ENCODE peak calls at places on chromosomes 3 and 15, in six cellular contexts. M is right lobe of liver, C is tibial artery, F is fibroblast of lung, E is stomach, T is transverse colon. V is an unnamed sample.

GRCh38 chr3:188578579-188579363 is 424.8 kb downstream of the LPP start:
- DNase-seq in F (peak; percentile 96), M (no peak), E (no peak), T (peak; percentile 25), C (peak; percentile 94), V (no peak)

GRCh38 chr3:65636326-65636725 is 402.4 kb downstream of the MAGI1 start:
- DNase-seq in T (no peak), E (no peak), C (no peak), M (no peak), F (no peak), V (no peak)

GRCh38 chr15:44712108-44713005 is 1.0 kb downstream of the B2M start:
- DNase-seq in M (peak; percentile 80), F (peak; percentile 79), T (peak; percentile 80), E (peak; percentile 74), C (peak; percentile 77), V (peak; percentile 84)

GRCh38 chr3:72892870-72893269 is 5.0 kb downstream of the GXYLT2 start:
- DNase-seq in E (no peak), M (no peak), T (no peak), C (no peak), F (no peak), V (no peak)

GRCh38 chr3:129019266-129019665 is 18.2 kb downstream of the EFCC1 start:
- DNase-seq in E (no peak), F (no peak), T (no peak), M (no peak), C (no peak), V (no peak)

GRCh38 chr3:126155280-126155640 is 25.1 kb downstream of the ALDH1L1 start:
- DNase-seq in M (no peak), F (no peak), T (no peak), E (no peak), C (no peak), V (peak; percentile 48)

GRCh38 chr3:149368850-149369497 is 8.5 kb downstream of the TM4SF1 start:
- DNase-seq in C (no peak), M (no peak), F (no peak), T (no peak), E (no peak), V (no peak)

GRCh38 chr15:100385300-100385699 is 43.5 kb upstream of the ADAMTS17 start:
- DNase-seq in M (no peak), C (no peak), F (no peak), E (no peak), T (no peak), V (no peak)

GRCh38 chr3:8254489-8254888 is 247.1 kb upstream of the LMCD1 start:
- DNase-seq in T (no peak), E (no peak), F (no peak), C (no peak), M (no peak), V (no peak)

GRCh38 chr3:121796970-121797369 is 37.9 kb downstream of the IQCB1 start:
- DNase-seq in C (no peak), T (no peak), F (no peak), M (no peak), E (no peak), V (no peak)

DNA sequence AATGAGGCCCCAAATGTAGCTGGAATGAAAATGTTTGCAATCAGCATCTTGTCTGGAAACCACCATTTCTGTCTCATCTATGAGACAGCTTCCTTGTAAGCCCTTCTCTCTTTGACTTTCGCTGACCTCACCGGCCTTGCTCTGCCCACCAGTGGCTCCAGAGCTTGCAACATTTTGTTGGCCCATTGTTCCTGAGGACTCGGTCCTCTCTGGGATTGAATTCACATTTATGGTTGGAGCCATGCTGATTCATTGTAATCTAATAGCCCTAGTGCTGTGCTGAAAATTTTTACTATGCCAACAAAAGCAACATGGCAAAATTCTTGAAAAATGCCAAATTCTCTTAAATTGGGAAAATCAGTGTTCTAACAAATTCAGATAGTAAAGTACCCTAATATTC is 37.2 kb downstream of the ABHD5 start:
- DNase-seq in M (no peak), T (no peak), F (peak; percentile 60), C (no peak), E (no peak), V (no peak)
- H3K27ac ChIP-seq in M (no peak overlapping the region), T (no peak overlapping the region), F (no peak overlapping the region), C (no peak overlapping the region), E (no peak overlapping the region), V (no peak overlapping the region)

GRCh38 chr3:61855211-61855610 is 293.8 kb downstream of the PTPRG start:
- DNase-seq in M (no peak), T (no peak), F (peak; percentile 42), C (no peak), E (no peak), V (no peak)

GRCh38 chr3:61853912-61854311 is 292.5 kb downstream of the PTPRG start:
- DNase-seq in T (no peak), M (no peak), E (no peak), C (no peak), F (no peak), V (no peak)

GRCh38 chr3:61861410-61861809 is 300.0 kb downstream of the PTPRG start:
- DNase-seq in T (no peak), E (no peak), C (no peak), F (no peak), M (no peak), V (no peak)

GRCh38 chr3:61857297-61857696 is 295.9 kb downstream of the PTPRG start:
- DNase-seq in T (no peak), F (no peak), M (no peak), E (no peak), C (no peak), V (no peak)

DNA sequence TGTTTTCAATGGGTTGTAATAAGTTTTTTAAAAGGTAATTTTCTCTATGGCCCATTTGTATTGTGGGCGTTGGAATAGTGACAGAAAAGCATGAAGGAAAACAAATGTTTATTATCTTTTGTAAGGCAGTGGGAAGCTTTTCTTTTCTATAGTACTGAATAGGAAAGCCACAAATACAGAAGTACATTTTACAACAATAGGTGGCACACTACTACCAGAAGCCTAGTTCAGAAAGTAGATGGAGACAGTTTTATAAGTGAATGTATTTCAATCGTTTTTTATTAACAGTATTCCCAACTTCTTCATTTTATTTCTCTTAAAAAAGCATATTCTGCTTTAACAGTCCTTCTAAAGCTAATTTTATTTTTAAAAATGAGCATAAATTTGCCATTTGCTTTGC is 296.7 kb downstream of the PTPRG start:
- DNase-seq in F (peak; percentile 42), M (no peak), T (no peak), E (no peak), C (no peak), V (no peak)
- TF ChIP-seq CTCF in F (no peak), M (peak; percentile 47), T (peak; percentile 32), E (no peak), C (peak; percentile 40), V (peak; percentile 34)

GRCh38 chr3:10996345-10997050 is 4.0 kb downstream of the SLC6A1 start:
- DNase-seq in T (no peak), M (no peak), C (no peak), E (no peak), F (no peak), V (no peak)
- H3K27me3 ChIP-seq in T (peaks cover 75% of the 10 kb centered on the region), M (no peaks in the 10 kb centered on the region), C (peaks cover 75% of the 10 kb centered on the region), E (peaks cover 99% of the 10 kb centered on the region), F (peaks cover 36% of the 10 kb centered on the region), V (peaks cover 18% of the 10 kb centered on the region)

GRCh38 chr3:117721866-117722265 is 1012.3 kb downstream of the TUSC7 start:
- DNase-seq in T (no peak), C (no peak), F (no peak), M (no peak), E (no peak), V (no peak)
- H3K27ac ChIP-seq in T (no peak overlapping the region), C (no peak overlapping the region), F (no peak overlapping the region), M (no peak overlapping the region), E (no peak overlapping the region), V (no peak overlapping the region)

GRCh38 chr15:69226028-69226355 is 65.6 kb downstream of the GLCE start:
- DNase-seq in T (no peak), E (no peak), F (no peak), M (no peak), C (no peak), V (no peak)
- TF ChIP-seq CTCF in T (no peak), E (no peak), F (no peak), M (no peak), C (no peak), V (no peak)

DNA sequence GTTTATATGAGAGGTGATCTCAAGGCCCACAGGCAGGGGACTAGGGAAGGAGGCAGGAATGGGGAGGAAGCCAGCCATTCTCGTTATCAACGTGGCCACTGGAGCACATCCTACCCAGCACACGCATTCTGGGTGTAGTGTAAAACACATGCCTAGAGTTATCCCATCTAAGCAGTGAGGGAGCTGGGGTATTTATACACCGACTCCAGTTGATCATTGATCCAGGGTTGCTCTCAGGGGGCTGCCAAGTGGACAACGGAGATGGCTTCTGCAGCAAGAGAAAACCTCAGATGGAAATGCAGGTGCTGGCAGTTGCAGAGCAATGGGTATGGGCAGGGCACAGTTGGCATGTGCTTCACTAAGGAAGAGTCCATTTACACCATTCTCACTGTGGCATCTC is 30.4 kb upstream of the SYNM start:
- DNase-seq in M (no peak), F (no peak), T (no peak), E (no peak), C (peak; percentile 5), V (no peak)
- H3K27me3 ChIP-seq in M (no peaks in the 10 kb centered on the region), F (no peaks in the 10 kb centered on the region), T (no peaks in the 10 kb centered on the region), E (no peaks in the 10 kb centered on the region), C (no peaks in the 10 kb centered on the region), V (no peaks in the 10 kb centered on the region)

DNA sequence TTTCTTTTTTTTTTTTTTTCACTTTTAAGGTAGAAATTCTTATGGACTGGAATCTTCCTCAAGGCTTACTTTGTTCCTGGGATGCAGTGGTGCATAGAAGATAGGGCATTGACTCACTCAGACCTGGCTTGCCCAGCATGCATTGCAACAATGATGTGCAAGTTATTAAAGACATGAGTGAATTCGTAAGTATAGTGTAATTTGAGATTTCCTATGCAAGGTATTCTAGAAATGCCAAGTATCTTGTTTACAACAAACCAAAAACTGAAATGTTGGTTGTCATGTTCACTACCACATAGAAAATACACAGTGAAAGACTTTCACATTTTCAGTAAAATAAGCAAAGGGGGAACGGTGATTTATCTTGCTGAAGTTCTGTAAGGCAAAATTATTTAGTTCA is 56.5 kb upstream of the FNDC3B start:
- DNase-seq in E (no peak), M (no peak), C (no peak), F (peak; percentile 55), T (no peak), V (no peak)
- H3K27ac ChIP-seq in E (no peak overlapping the region), M (no peak overlapping the region), C (no peak overlapping the region), F (no peak overlapping the region), T (no peak overlapping the region), V (no peak overlapping the region)

DNA sequence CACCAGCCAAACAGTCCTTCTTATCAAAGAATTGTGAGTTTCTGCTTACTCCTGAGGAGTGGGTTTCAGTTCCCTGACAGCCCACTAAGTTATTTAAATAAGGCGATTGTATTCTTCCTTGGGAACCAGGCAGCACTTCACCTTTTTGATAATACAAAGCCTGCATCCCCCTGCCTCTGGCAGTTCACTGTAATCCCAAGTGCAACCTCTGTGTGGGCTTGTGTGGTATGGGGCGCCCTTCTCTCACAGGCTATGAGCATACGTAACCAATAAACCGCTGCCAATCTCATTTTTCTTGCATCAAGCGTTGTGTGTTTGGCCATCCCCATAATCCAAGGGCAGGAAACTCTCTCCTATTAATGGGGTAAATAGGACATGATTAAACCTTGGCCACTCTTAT is 1025.6 kb downstream of the NSUN3 start:
- DNase-seq in M (no peak), T (no peak), F (no peak), E (no peak), C (no peak), V (no peak)
- TF ChIP-seq CTCF in M (no peak), T (no peak), F (no peak), E (no peak), C (no peak), V (no peak)

V was measured in spleen.